ENCODE peak calls at places on chromosomes 3 and 15, in six cellular contexts. H is esophagus muscularis mucosa; U is stimulated activated CD8-positive, alpha-beta memory T cell treated with anti-CD3 and anti-CD28 coated beads, Interleukin-4, amount 100 ng/mL, for 1 hour; G is GM04504; O is DMS153; V is stimulated activated CD4-positive, alpha-beta T cell treated with anti-CD3 and anti-CD28 coated beads, TNF-alpha, amount 100 ng/mL, for 4 hours. I is an unnamed sample.

GRCh38 chr3:12235691-12236090 is 53.2 kb upstream of the PPARG start:
- DNase-seq in U (no peak), H (no peak), O (no peak), G (no peak), V (no peak), I (no peak)

GRCh38 chr3:158683216-158683975 is 10.9 kb upstream of the LXN start:
- DNase-seq in G (peak), V (no peak), H (no peak), U (no peak), O (no peak), I (no peak)

GRCh38 chr3:139935071-139935865 is at the start of gene CLSTN2:
- DNase-seq in O (peak), H (peak), V (no peak), G (no peak), U (no peak), I (peak)

GRCh38 chr3:25863560-25863959 is 73.7 kb downstream of the OXSM start:
- DNase-seq in O (no peak), V (no peak), H (no peak), G (no peak), U (no peak), I (no peak)

GRCh38 chr3:18225709-18226108 is 199.4 kb downstream of the SATB1 start:
- DNase-seq in H (no peak), V (no peak), G (no peak), O (no peak), U (no peak), I (no peak)

GRCh38 chr15:52503788-52504496 is 24.7 kb downstream of the MYO5A start:
- DNase-seq in V (no peak), O (no peak), U (no peak), H (no peak), G (peak), I (no peak)

GRCh38 chr3:142987080-142987700 is 14.2 kb upstream of the U2SURP start:
- DNase-seq in V (no peak), U (no peak), G (peak), O (no peak), H (no peak), I (no peak)

GRCh38 chr3:105976211-105976610 is 107.4 kb upstream of the CBLB start:
- DNase-seq in U (no peak), O (no peak), V (no peak), G (no peak), H (no peak), I (no peak)

GRCh38 chr3:143720381-143720780 is 127.9 kb downstream of the SLC9A9 start:
- DNase-seq in V (no peak), O (no peak), G (no peak), H (no peak), U (no peak), I (no peak)

GRCh38 chr15:49154359-49154758 is 1.0 kb downstream of the COPS2 start:
- DNase-seq in V (no peak), U (no peak), H (no peak), O (no peak), G (no peak), I (no peak)

GRCh38 chr3:97885931-97886824 is 64.4 kb downstream of the CRYBG3 start:
- DNase-seq in U (no peak), O (no peak), H (no peak), V (no peak), G (no peak), I (no peak)

GRCh38 chr3:195809796-195810454 is 1.8 kb downstream of the MUC4 start:
- DNase-seq in O (no peak), V (no peak), G (no peak), U (no peak), H (no peak), I (no peak)

GRCh38 chr3:4935347-4935746 is 43.9 kb upstream of the BHLHE40 start:
- DNase-seq in O (no peak), V (no peak), U (no peak), G (no peak), H (no peak), I (no peak)

GRCh38 chr3:61580982-61581654 is 19.7 kb downstream of the PTPRG start:
- DNase-seq in G (no peak), O (no peak), V (no peak), U (no peak), H (no peak), I (no peak)